ENCODE peak calls at places on chromosome X, in five cellular contexts. Y is GM12878, U is HepG2, L is K562, W is upper lobe of left lung. K is an unnamed sample.

GRCh38 chrX:54695816-54696487 is 102.1 kb downstream of the ITIH6 start:
- ATAC-seq in Y (peak), U (no peak), L (no peak), W (no peak), K (no peak)

GRCh38 chrX:94662665-94663064 is 988.7 kb downstream of the FAM133A start:
- ATAC-seq in Y (no peak), U (no peak), L (no peak), W (no peak), K (no peak)

GRCh38 chrX:19746919-19747671 is 140.3 kb downstream of the SH3KBP1 start:
- ATAC-seq in Y (peak), U (peak), L (no peak), W (no peak), K (no peak)

GRCh38 chrX:51860679-51861078 is 32.7 kb upstream of the MAGED1 start:
- ATAC-seq in Y (peak), U (peak), L (peak), W (no peak), K (no peak)

GRCh38 chrX:147757750-147758149 is 154.0 kb upstream of the FMR1 start:
- ATAC-seq in Y (no peak), U (no peak), L (no peak), W (no peak), K (no peak)

GRCh38 chrX:132834741-132835140 is 123.7 kb downstream of the HS6ST2 start:
- ATAC-seq in Y (no peak), U (no peak), L (no peak), W (no peak), K (no peak)

GRCh38 chrX:132491191-132491590 is 2.4 kb upstream of the MBNL3 start:
- ATAC-seq in Y (peak), U (peak), L (no peak), W (peak), K (peak)

GRCh38 chrX:12372111-12372510 is 233.8 kb downstream of the FRMPD4 start:
- ATAC-seq in Y (no peak), U (no peak), L (no peak), W (no peak), K (peak)

GRCh38 chrX:40207626-40208025 is 109.9 kb upstream of the BCOR start:
- ATAC-seq in Y (peak), U (no peak), L (peak), W (no peak), K (no peak)

GRCh38 chrX:51435101-51435500 is 61.3 kb downstream of the NUDT11 start:
- ATAC-seq in Y (no peak), U (no peak), L (no peak), W (no peak), K (no peak)

GRCh38 chrX:40127052-40127451 is 29.3 kb upstream of the BCOR start:
- ATAC-seq in Y (no peak), U (no peak), L (no peak), W (no peak), K (no peak)

GRCh38 chrX:130902783-130903613 is at the start of gene ENOX2:
- ATAC-seq in Y (peak), U (peak), L (peak), W (peak), K (peak)
- TF ChIP-seq POLR2A in Y (peak), U (peak), L (peak), W (peak), K (peak)

DNA sequence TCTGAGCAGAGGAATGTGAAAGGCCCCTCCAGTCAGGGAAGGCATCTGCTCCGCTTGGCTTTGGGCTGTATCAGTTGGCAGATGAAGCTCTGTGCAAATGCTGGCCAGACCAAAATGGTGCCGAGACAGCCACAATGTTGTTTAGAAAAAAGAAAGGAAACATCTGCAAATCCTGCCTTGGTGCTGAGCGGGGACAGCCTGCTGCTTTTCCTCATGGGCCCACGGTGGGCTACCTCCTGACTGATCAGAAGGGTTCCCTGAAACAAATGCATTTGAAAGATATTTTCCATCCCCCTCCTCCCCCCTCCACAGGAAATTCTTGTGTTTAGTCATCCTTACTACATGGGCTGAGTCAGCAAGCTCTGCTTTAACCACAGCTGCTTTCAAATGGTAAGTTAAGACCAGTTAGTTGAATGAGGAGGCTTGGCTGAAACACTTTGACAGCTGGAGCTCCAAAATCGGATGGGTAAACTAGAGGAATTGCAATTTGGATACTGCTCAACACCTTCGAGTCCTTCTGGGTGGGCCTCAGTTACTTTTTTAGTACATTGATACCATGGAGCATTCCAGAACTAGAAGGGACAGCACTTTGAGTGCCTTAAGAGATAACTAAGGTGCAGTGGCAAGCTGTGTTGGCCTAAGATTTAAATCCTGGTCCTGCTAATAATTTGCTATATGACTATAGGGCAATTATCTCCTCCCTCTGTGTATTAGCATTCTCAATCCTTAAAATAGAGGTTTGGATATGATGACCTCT is 36.0 kb downstream of the PLAC1 start:
- ATAC-seq in Y (peak), U (no peak), L (peak), W (peak), K (no peak)
- TF ChIP-seq EP300 in Y (no peak), U (no peak), L (no peak), W (no peak), K (no peak)

GRCh38 chrX:46653482-46653881 is 79.9 kb downstream of the CHST7 start:
- ATAC-seq in Y (peak), U (no peak), L (peak), W (no peak), K (no peak)

GRCh38 chrX:46645614-46646013 is 72.0 kb downstream of the CHST7 start:
- ATAC-seq in Y (no peak), U (no peak), L (no peak), W (no peak), K (no peak)

GRCh38 chrX:46648660-46649059 is 75.1 kb downstream of the CHST7 start:
- ATAC-seq in Y (no peak), U (no peak), L (no peak), W (no peak), K (no peak)

GRCh38 chrX:46647251-46647650 is 73.7 kb downstream of the CHST7 start:
- ATAC-seq in Y (no peak), U (no peak), L (no peak), W (no peak), K (no peak)

GRCh38 chrX:46649421-46650260 is 76.1 kb downstream of the CHST7 start:
- ATAC-seq in Y (peak), U (no peak), L (no peak), W (peak), K (no peak)
- TF ChIP-seq POLR2AphosphoS5 in Y (no peak), U (no peak), L (no peak), W (no peak), K (no peak)

GRCh38 chrX:136779346-136779781 is 1.4 kb downstream of the ARHGEF6 start:
- ATAC-seq in Y (peak), U (no peak), L (peak), W (peak), K (no peak)
- TF ChIP-seq POLR2A in Y (no peak), U (no peak), L (no peak), W (no peak), K (no peak)

GRCh38 chrX:117990438-117990837 is 126.2 kb downstream of the KLHL13 start:
- ATAC-seq in Y (no peak), U (no peak), L (no peak), W (no peak), K (no peak)
- TF ChIP-seq EP300 in Y (no peak), U (no peak), L (no peak), W (no peak), K (no peak)

GRCh38 chrX:10048695-10049094 is 81.5 kb downstream of the CLDN34 start:
- ATAC-seq in Y (peak), U (no peak), L (no peak), W (peak), K (no peak)
- TF ChIP-seq POLR2AphosphoS5 in Y (no peak), U (no peak), L (no peak), W (peak), K (no peak)